ENCODE peak calls at places on chromosomes 7 and 10, in four cellular contexts. X is K562, S is H1, W is SK-N-SH. P is an unnamed sample.

GRCh38 chr7:117338020-117338419 is 15.2 kb upstream of the WNT2 start:
- DNase-seq in X (no peak), S (no peak), W (no peak), P (no peak)

GRCh38 chr7:43278088-43278644 is 165.7 kb downstream of the HECW1 start:
- DNase-seq in X (no peak), S (no peak), W (no peak), P (no peak)

GRCh38 chr10:95411635-95412034 is 120.8 kb upstream of the PDLIM1 start:
- DNase-seq in X (no peak), S (peak), W (no peak), P (peak)

GRCh38 chr7:18902892-18903291 is 214.5 kb downstream of the TWIST1 start:
- DNase-seq in X (no peak), S (no peak), W (no peak), P (no peak)

GRCh38 chr10:127216786-127217185 is 20.4 kb upstream of the INSYN2A start:
- DNase-seq in X (no peak), S (no peak), W (no peak), P (no peak)

GRCh38 chr10:8365935-8366911 is 311.7 kb downstream of the GATA3 start:
- DNase-seq in X (no peak), S (no peak), W (no peak), P (no peak)

GRCh38 chr7:1765336-1765735 is 95.3 kb downstream of the ELFN1 start:
- DNase-seq in X (no peak), S (no peak), W (no peak), P (no peak)

GRCh38 chr7:116209561-116210070 is 723 bp upstream of the TES start:
- DNase-seq in X (no peak), S (no peak), W (no peak), P (no peak)

GRCh38 chr10:94666391-94667102 is 17.0 kb upstream of the CYP2C18 start:
- DNase-seq in X (no peak), S (no peak), W (no peak), P (no peak)

GRCh38 chr10:104246981-104247380 is 7.7 kb upstream of the GSTO1 start:
- DNase-seq in X (no peak), S (no peak), W (no peak), P (no peak)

GRCh38 chr7:158821173-158822021 is 7.9 kb downstream of the ESYT2 start:
- DNase-seq in X (peak), S (peak), W (no peak), P (no peak)

GRCh38 chr7:81594767-81595166 is 175.1 kb downstream of the HGF start:
- DNase-seq in X (no peak), S (no peak), W (no peak), P (no peak)

GRCh38 chr10:62352356-62352963 is 21.7 kb upstream of the ZNF365 start:
- DNase-seq in X (no peak), S (no peak), W (no peak), P (no peak)

GRCh38 chr10:3292601-3293000 is 120.0 kb upstream of the PITRM1 start:
- DNase-seq in X (no peak), S (no peak), W (no peak), P (no peak)

GRCh38 chr10:73967022-73967429 is 30.9 kb upstream of the VCL start:
- DNase-seq in X (no peak), S (peak), W (no peak), P (peak)

GRCh38 chr7:74226633-74227032 is 16.8 kb downstream of the LAT2 start:
- DNase-seq in X (no peak), S (no peak), W (no peak), P (no peak)

GRCh38 chr7:139153832-139154231 is 44.3 kb upstream of the ZC3HAV1 start:
- DNase-seq in X (no peak), S (no peak), W (no peak), P (no peak)

GRCh38 chr10:93505075-93505474 is 8.7 kb downstream of the CEP55 start:
- DNase-seq in X (no peak), S (no peak), W (no peak), P (no peak)

GRCh38 chr7:115637123-115637522 is 393.4 kb downstream of the TFEC start:
- DNase-seq in X (no peak), S (no peak), W (no peak), P (no peak)

GRCh38 chr10:61877882-61878281 is 23.6 kb upstream of the ARID5B start:
- DNase-seq in X (no peak), S (no peak), W (no peak), P (no peak)

GRCh38 chr7:155260498-155260872 is 37.2 kb upstream of the INSIG1 start:
- DNase-seq in X (no peak), S (no peak), W (no peak), P (no peak)
- TF ChIP-seq TEAD4 in X (no peak), S (no peak), W (no peak), P (no peak)

DNA sequence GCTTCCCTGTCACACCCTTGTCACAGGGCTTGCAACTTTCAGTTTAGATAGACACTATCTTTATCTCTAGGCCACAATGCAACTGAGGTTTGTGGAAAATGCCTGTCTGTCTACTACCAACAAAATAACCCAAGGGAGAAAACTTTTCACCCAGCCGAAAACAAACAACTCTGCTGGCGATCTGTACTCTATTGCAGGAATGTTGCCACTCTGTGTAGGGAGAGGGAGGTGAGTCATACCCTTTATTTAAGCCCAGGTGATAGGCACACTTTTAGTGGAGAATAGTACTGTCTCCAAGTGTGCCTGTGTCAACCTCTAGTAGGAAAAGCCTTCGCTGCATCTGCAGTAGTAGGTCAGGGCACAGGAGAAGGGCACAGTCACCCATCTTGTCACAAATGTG is 108.3 kb downstream of the SLC25A40 start:
- DNase-seq in X (no peak), S (no peak), W (no peak), P (no peak)
- TF ChIP-seq TEAD4 in X (no peak), S (no peak), W (no peak), P (no peak)

DNA sequence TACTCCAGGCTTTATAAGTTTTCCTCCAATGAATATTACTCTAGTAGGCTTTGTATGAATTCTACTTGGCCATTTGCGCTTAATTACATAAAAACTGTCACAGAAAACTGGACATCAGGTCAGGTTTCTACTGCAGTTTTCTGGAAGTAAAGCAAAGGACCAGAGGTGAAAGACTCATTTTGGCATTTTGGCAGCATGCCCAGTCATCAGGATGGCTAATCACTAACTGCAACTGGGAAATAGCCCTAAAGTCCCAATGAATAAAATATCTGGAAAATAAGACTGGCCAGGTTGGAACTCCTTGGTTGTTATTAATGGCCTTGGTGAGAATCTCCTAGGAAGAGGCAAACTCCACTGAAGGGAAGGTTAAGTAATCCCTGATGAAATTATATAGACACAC is 75.5 kb downstream of the COPG2 start:
- DNase-seq in X (no peak), S (no peak), W (no peak), P (no peak)
- TF ChIP-seq TEAD4 in X (no peak), S (no peak), W (no peak), P (no peak)

DNA sequence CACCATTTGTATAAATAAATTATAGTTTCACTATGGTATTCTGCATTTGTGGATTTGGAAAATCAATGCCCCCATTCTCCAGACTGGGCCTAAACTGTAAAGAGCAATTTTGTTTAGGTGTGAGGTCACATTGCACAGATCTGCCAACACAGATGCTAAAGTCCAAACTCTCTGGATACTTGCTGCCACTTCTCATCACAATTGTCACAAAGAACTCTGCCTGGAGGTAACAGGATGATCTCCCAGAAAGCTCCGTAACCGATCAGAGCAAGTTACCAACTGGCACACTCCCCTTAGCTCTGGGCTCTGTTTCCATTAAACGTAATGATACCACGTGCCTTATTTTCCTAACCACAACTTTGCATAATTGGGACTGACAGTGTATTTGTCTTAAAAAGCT is 4.3 kb upstream of the MACROH2A2 start:
- DNase-seq in X (no peak), S (no peak), W (no peak), P (no peak)
- TF ChIP-seq TEAD4 in X (no peak), S (no peak), W (no peak), P (no peak)

GRCh38 chr10:59748834-59749233 is 4.4 kb downstream of the MRLN start:
- DNase-seq in X (no peak), S (no peak), W (no peak), P (no peak)
- TF ChIP-seq TEAD4 in X (no peak), S (no peak), W (no peak), P (no peak)

DNA sequence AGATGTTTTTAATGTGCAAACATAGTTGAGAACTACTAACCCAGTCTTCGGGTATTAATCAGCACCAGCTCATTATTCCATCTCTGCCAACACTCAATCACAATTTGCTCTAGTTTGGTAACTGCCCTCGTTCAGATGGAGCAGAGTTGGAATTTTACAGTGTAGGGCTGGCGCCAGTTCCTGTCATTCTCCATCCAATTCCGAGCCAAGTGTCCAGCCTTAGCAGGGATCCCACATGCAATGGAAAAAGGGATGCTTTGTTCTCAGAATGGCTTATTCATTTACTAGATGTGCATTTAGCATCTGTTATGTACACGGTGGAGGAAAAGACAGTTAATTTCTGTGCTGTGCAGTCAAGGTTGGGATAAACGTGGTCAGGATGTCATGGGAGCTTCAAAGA is 504.5 kb upstream of the GALNT17 start:
- DNase-seq in X (no peak), S (no peak), W (no peak), P (no peak)
- TF ChIP-seq TEAD4 in X (no peak), S (no peak), W (no peak), P (no peak)

DNA sequence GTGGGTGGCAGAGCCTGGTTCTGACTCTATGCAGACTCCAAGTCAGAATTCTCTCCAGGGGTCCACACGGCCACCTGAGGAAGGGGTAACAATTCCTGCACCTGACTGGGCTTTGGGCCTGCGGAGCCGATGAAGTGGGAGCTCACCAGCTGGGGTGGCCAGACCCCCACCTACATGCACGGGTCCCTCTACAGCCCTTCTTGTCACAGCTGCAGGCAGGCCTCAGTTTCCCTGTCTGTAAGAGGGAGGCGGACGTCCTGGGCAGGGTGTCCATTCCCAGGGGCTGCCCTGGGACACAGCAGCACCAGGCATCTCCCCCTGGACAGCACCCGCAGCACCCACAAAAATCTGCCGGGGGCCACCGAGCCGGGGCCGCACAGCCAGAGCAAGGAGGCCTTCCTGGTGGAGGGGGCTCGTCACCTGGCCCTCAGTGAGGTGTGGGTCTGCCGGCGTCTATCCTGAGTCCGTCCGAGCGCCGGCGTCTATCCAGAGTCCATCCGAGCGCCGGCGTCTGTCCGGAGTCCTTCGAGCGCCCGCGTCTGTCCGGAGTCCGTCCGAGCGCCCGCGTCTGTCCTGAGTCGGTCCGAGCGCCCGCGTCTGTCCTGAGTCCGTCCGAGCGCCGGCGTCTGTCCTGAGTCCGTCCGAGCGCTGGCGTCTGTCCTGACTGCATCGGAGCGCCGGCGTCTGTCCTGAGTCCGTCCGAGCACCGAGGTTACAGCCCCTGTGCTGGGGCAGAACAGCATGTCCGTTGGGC is 65.1 kb downstream of the PDGFA start:
- DNase-seq in X (no peak), S (no peak), W (no peak), P (no peak)
- TF ChIP-seq TEAD4 in X (no peak), S (no peak), W (no peak), P (no peak)

P was measured in WTC11.